ENCODE peak calls at places on chromosomes 12 and 14, in ten cellular contexts. S is HT-29; B is activated CD4-positive, CD25-positive, alpha-beta regulatory T cell; X is astrocyte of the spinal cord; Y is mammary epithelial cell; H is astrocyte of the cerebellum; E is skeletal muscle cell; F is ovary; N is amygdala; W is T-cell. G is an unnamed sample.

GRCh38 chr12:51200806-51201205 is 17.1 kb downstream of the POU6F1 start:
- DNase-seq in S (no peak), B (no peak), X (no peak), Y (no peak), H (no peak), E (no peak), F (no peak), N (no peak), W (no peak), G (no peak)

GRCh38 chr12:96425321-96425720 is 25.1 kb upstream of the CDK17 start:
- DNase-seq in S (no peak), B (no peak), X (peak), Y (peak), H (peak), E (peak), F (no peak), N (no peak), W (no peak), G (peak)

GRCh38 chr12:29581641-29582040 is 84.2 kb upstream of the OVCH1 start:
- DNase-seq in S (no peak), B (no peak), X (peak), Y (no peak), H (no peak), E (peak), F (no peak), N (no peak), W (no peak), G (peak)

GRCh38 chr12:121812320-121812871 is 8.6 kb downstream of the SETD1B start:
- DNase-seq in S (peak), B (no peak), X (peak), Y (peak), H (no peak), E (no peak), F (peak), N (no peak), W (no peak), G (peak)

GRCh38 chr14:24463806-24464785 is 21.5 kb upstream of the SDR39U1 start:
- DNase-seq in S (no peak), B (no peak), X (no peak), Y (no peak), H (no peak), E (no peak), F (no peak), N (no peak), W (no peak), G (no peak)

GRCh38 chr12:29176951-29177350 is 27.9 kb downstream of the FAR2 start:
- DNase-seq in S (no peak), B (no peak), X (peak), Y (no peak), H (no peak), E (peak), F (no peak), N (no peak), W (no peak), G (peak)

GRCh38 chr14:94728950-94729349 is 41.0 kb downstream of the GSC start:
- DNase-seq in S (no peak), B (no peak), X (no peak), Y (no peak), H (no peak), E (no peak), F (no peak), N (no peak), W (no peak), G (no peak)

GRCh38 chr14:100065942-100066574 is 836 bp downstream of the EVL start:
- DNase-seq in S (no peak), B (no peak), X (no peak), Y (no peak), H (no peak), E (no peak), F (no peak), N (no peak), W (peak), G (no peak)

GRCh38 chr12:109111775-109112491 is 4.5 kb upstream of the ACACB start:
- DNase-seq in S (peak), B (peak), X (peak), Y (peak), H (no peak), E (no peak), F (peak), N (no peak), W (no peak), G (peak)

GRCh38 chr12:7450667-7451066 is 6.7 kb upstream of the CD163L1 start:
- DNase-seq in S (peak), B (no peak), X (no peak), Y (no peak), H (no peak), E (no peak), F (no peak), N (no peak), W (no peak), G (no peak)

GRCh38 chr12:96070670-96071279 is 35.4 kb upstream of the LTA4H start:
- DNase-seq in S (peak), B (no peak), X (peak), Y (peak), H (no peak), E (no peak), F (no peak), N (no peak), W (no peak), G (peak)

GRCh38 chr12:28629691-28630090 is 439.4 kb downstream of the CCDC91 start:
- DNase-seq in S (no peak), B (no peak), X (no peak), Y (no peak), H (no peak), E (no peak), F (no peak), N (no peak), W (no peak), G (no peak)

GRCh38 chr12:123120452-123121166 is 30.3 kb downstream of the PITPNM2 start:
- DNase-seq in S (no peak), B (no peak), X (no peak), Y (no peak), H (no peak), E (no peak), F (no peak), N (no peak), W (peak), G (peak)

GRCh38 chr14:78989246-78989645 is 819.1 kb downstream of the NRXN3 start:
- DNase-seq in S (no peak), B (no peak), X (no peak), Y (no peak), H (no peak), E (no peak), F (no peak), N (no peak), W (no peak), G (no peak)

GRCh38 chr12:75820848-75821578 is 210.6 kb downstream of the PHLDA1 start:
- DNase-seq in S (no peak), B (no peak), X (peak), Y (peak), H (peak), E (peak), F (peak), N (no peak), W (no peak), G (no peak)

GRCh38 chr12:25960176-25960575 is 1.7 kb downstream of the RASSF8 start:
- DNase-seq in S (no peak), B (no peak), X (peak), Y (peak), H (no peak), E (no peak), F (peak), N (no peak), W (no peak), G (peak)

GRCh38 chr12:116525418-116526001 is 33.7 kb upstream of the MAP1LC3B2 start:
- DNase-seq in S (no peak), B (no peak), X (peak), Y (peak), H (peak), E (peak), F (peak), N (peak), W (no peak), G (peak)

GRCh38 chr12:70823182-70823976 is 97.2 kb downstream of the PTPRR start:
- DNase-seq in S (peak), B (no peak), X (no peak), Y (no peak), H (no peak), E (no peak), F (no peak), N (no peak), W (no peak), G (no peak)

G was measured in dermis blood vessel endothelial cell.